ENCODE peak calls at places on chromosome 11, in five cellular contexts. I is iPS DF 6.9, X is cardiac muscle cell, A is uterus, S is stomach. K is an unnamed sample. For H3K4me1 and H3K9me3, the result is how much of the 10 kb centered on the place peaks cover.

GRCh38 chr11:111064118-111064517 is 181.4 kb upstream of the POU2AF2 start:
- DNase-seq in I (no peak), X (peak), A (no peak), S (no peak), K (no peak)

GRCh38 chr11:12674571-12674935 is 332 bp downstream of the TEAD1 start:
- DNase-seq in I (no peak), X (no peak), A (no peak), S (peak), K (no peak)

GRCh38 chr11:120994460-120994859 is 29.4 kb upstream of the TBCEL start:
- DNase-seq in I (no peak), X (no peak), A (no peak), S (no peak), K (no peak)

GRCh38 chr11:4826425-4826824 is 5.3 kb downstream of the OR51F2 start:
- DNase-seq in I (no peak), X (no peak), A (no peak), S (no peak), K (no peak)

GRCh38 chr11:110711448-110711775 is 825 bp downstream of the ARHGAP20 start:
- DNase-seq in I (no peak), X (no peak), A (no peak), S (no peak), K (no peak)

GRCh38 chr11:122772945-122773344 is 65.4 kb upstream of the CRTAM start:
- DNase-seq in I (no peak), X (peak), A (no peak), S (no peak), K (no peak)

GRCh38 chr11:46701078-46701654 is 335 bp downstream of the ZNF408 start:
- DNase-seq in I (no peak), X (no peak), A (no peak), S (no peak), K (peak)

GRCh38 chr11:126165366-126166156 is 45.9 kb downstream of the RPUSD4 start:
- DNase-seq in I (no peak), X (peak), A (peak), S (no peak), K (no peak)

GRCh38 chr11:94647926-94648325 is 80.8 kb downstream of the PIWIL4 start:
- DNase-seq in I (no peak), X (peak), A (peak), S (no peak), K (no peak)

DNA sequence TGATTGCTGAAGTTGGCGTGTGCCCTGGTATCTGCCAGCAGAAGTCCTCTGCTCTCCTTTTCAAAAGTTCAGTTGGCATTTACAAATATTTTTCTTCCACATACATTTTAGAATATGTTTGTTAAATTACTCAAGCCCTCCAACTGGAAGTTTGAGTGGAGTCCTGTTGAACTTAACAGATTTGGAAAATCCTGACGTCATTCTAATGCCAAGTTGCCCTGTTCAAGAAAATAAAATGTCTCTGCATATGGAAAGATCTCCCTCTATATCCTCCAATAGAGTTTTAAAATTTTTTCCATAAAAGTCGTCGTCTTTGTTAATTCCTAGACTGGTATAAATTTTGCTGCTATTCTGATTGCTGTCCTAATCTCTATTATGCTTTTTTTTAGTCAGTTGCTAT is 3.3 kb downstream of the KCNQ1OT1 start:
- DNase-seq in I (no peak), X (no peak), A (no peak), S (no peak), K (no peak)
- H3K4me1 ChIP-seq in I (under half), X (under half), A (under half), S (under half), K (half or more)

GRCh38 chr11:114111369-114112042 is 52.0 kb downstream of the ZBTB16 start:
- DNase-seq in I (no peak), X (peak), A (no peak), S (no peak), K (no peak)
- H3K4me3 ChIP-seq in I (no peak), X (no peak), A (no peak), S (no peak), K (no peak)

DNA sequence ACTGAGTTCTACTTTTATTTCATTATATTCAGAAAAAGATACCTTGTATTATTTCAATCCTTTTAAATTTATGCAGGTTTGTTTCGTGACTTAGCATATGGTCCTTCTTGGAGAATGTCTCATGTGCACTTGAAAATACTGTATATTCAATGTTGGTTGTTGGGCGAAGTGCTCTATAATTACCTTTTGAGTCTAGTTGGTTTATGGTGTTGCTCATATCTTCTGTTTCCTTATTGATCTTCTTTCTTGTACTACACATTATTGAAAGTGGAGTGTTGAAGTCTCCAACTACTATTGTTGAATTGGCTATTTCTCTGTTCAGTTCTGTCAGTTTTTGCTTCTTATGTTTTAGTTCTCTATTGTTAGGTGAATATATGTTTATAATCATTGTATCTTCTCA is 90.4 kb downstream of the KCNQ1OT1 start:
- DNase-seq in I (no peak), X (no peak), A (no peak), S (no peak), K (no peak)
- H3K9me3 ChIP-seq in I (under half), X (under half), A (under half), S (under half), K (under half)

DNA sequence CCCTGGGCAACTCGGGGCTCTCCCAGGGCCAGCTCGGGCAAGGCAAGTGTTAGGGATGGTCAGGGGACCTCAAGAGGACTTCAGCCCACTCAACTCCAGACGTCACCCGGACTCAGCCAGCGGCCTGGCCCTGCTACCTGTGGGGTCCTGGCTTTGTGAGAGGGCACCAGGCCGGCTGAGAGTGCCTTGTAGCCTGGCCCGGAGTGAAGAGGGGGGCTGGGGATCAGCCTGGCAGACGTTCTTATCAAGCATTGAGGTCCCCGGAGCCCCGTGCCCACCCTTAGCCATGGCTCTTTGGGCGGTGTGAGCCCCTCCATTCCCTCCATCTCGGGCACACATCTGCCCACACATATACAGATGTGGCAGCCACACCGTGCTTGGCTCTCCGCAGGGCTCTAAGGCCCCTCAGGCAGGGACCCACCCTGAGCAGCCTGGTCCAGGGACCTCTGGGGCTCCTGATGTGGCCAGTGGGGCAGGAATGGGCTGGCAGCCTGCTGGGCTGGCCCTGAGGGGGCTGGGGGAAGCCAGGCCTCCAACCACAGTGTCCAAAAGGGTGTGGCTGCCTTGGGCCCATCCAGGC is 15.3 kb downstream of the LSP1 start:
- DNase-seq in I (no peak), X (no peak), A (no peak), S (no peak), K (no peak)
- H3K4me1 ChIP-seq in I (under half), X (under half), A (under half), S (under half), K (under half)

DNA sequence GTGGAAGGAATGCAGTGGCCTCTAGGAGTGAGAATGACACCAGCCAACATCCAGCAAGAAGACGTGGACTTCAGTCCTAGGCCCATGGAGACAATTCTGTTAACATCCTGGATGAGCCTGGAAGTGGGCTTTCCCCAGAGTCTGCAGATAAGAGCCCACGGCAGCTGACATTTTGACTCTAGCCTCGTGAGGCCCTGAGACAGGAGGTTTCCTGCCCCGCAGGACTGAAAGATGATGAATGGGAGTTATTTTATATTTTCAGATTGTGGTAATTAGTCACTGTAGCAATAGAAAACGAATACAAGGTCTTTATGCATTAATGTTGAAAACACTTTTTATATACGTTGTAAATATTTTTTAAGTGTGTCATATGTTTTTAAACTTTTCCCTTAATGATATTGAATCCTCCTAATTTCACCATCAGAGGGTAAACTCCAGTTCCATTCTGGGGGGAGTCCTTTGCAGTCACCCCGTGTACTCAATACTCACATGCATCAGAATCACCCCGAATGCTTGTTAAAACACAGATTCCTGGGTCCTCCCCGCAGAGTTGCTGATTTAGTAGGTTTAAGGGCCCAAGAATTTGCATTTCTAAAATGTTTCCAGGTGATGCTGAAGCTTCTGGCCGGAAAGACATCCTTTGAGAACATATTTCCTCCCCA is 545 bp upstream of the TPCN2 start:
- DNase-seq in I (no peak), X (peak), A (no peak), S (no peak), K (no peak)
- H3K4me3 ChIP-seq in I (no peak), X (peak), A (peak), S (peak), K (peak)

DNA sequence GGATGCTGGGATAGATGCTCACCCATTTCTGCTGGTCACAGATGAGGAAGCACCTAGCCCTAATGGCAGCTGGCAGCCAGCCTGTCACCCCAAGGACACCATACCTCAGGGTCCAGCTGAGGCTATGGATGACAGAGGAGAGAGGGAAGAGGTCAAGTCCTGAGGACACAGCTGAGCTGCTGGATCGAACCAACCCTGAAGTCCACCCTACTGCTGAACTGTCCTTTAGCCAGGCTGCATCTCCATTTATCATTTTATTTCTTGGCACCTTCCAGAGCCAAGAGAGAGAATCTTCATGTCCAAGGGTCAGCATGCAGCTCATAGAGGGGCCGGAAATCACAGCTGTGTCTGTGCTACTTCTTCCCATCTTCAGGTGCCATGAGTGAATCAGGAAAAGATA is 30.9 kb downstream of the RPS6KA4 start:
- DNase-seq in I (no peak), X (no peak), A (no peak), S (no peak), K (no peak)
- H3K9me3 ChIP-seq in I (under half), X (under half), A (under half), S (under half), K (under half)

DNA sequence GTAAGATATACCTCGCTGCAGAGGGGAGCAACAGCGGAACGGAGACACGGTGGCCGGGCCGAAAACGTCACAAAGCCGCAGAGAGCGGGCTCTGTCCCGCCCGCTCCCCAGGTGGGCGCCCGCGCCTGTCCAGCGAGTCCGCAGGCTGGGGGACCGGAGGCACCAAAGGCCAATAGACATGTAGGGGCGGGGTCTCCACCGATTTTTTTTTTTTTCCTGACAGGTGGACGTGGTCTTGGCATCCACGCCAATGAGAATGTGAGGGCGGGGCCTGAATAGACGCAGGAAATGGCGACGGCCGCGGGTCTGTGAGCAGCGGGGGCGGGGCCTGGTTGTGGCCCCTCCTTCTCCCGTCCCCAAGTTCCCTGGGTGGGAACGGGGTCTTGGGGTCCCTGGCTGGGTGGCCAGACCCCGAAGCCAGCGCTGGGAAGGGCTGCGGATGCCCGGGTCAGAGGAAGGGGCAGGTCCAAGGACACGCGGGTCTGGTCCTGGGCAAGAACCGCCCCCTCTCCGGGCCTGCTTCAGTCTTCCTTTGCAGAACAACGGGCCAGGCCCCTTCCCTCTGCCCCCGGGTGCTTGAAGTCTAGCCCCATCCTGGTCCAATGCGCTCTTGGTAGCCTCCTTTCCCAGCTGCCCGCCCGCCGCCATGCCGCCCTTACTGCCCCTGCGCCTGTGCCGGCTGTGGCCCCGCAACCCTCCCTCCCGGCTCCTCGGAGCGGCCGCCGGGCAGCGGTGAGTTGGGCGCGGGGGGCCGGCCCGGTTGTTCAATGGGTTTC is at the start of gene DNAJC4:
- DNase-seq in I (no peak), X (peak), A (peak), S (peak), K (peak)
- H3K4me1 ChIP-seq in I (under half), X (under half), A (under half), S (half or more), K (half or more)